ENCODE peak calls at places on chromosomes 3 and 15, in six cellular contexts. One of them, this sample, is unnamed. For H3K27me3 and H3K4me1, the result is how much of the 10 kb centered on the place peaks cover.

GRCh38 chr3:115989927-115990326 is 366.6 kb downstream of the GAP43 start:
- DNase-seq in psoas muscle: no peak
- DNase-seq in PC-3: no peak
- DNase-seq in transverse colon: no peak
- DNase-seq in HCT116: no peak
- DNase-seq in cardiac muscle cell: no peak
- DNase-seq in this sample: no peak

GRCh38 chr3:39099738-39100499 is 7.5 kb downstream of the GORASP1 start:
- DNase-seq in cardiac muscle cell: no peak
- DNase-seq in HCT116: no peak
- DNase-seq in transverse colon: no peak
- DNase-seq in PC-3: no peak
- DNase-seq in psoas muscle: no peak
- DNase-seq in this sample: no peak

GRCh38 chr15:65318870-65319356 is 14.4 kb downstream of the RNU5B-1 start:
- DNase-seq in cardiac muscle cell: peak
- DNase-seq in PC-3: peak
- DNase-seq in HCT116: peak
- DNase-seq in psoas muscle: peak
- DNase-seq in transverse colon: peak
- DNase-seq in this sample: peak

GRCh38 chr15:86663304-86663703 is 583.6 kb downstream of the AGBL1 start:
- DNase-seq in transverse colon: no peak
- DNase-seq in HCT116: no peak
- DNase-seq in cardiac muscle cell: no peak
- DNase-seq in psoas muscle: no peak
- DNase-seq in PC-3: no peak
- DNase-seq in this sample: no peak

GRCh38 chr15:41545218-41545617 is 1.2 kb upstream of the RPAP1 start:
- DNase-seq in cardiac muscle cell: no peak
- DNase-seq in PC-3: no peak
- DNase-seq in HCT116: no peak
- DNase-seq in transverse colon: no peak
- DNase-seq in psoas muscle: peak
- DNase-seq in this sample: no peak

GRCh38 chr3:157064402-157064801 is 95.5 kb downstream of the CCNL1 start:
- DNase-seq in HCT116: no peak
- DNase-seq in cardiac muscle cell: no peak
- DNase-seq in transverse colon: peak
- DNase-seq in psoas muscle: no peak
- DNase-seq in PC-3: no peak
- DNase-seq in this sample: peak

GRCh38 chr15:85752591-85752990 is 42.1 kb downstream of the KLHL25 start:
- DNase-seq in psoas muscle: peak
- DNase-seq in transverse colon: no peak
- DNase-seq in HCT116: no peak
- DNase-seq in cardiac muscle cell: no peak
- DNase-seq in PC-3: peak
- DNase-seq in this sample: no peak

GRCh38 chr15:25931846-25932245 is 68.7 kb upstream of the ATP10A start:
- DNase-seq in PC-3: no peak
- DNase-seq in transverse colon: no peak
- DNase-seq in HCT116: no peak
- DNase-seq in cardiac muscle cell: no peak
- DNase-seq in psoas muscle: no peak
- DNase-seq in this sample: no peak

GRCh38 chr3:137709011-137709601 is 55.0 kb upstream of the SOX14 start:
- DNase-seq in PC-3: peak
- DNase-seq in psoas muscle: no peak
- DNase-seq in transverse colon: no peak
- DNase-seq in cardiac muscle cell: no peak
- DNase-seq in HCT116: peak
- DNase-seq in this sample: peak

GRCh38 chr3:98807011-98807410 is 43.9 kb downstream of the ST3GAL6 start:
- DNase-seq in PC-3: peak
- DNase-seq in HCT116: no peak
- DNase-seq in transverse colon: no peak
- DNase-seq in psoas muscle: no peak
- DNase-seq in cardiac muscle cell: peak
- DNase-seq in this sample: no peak

GRCh38 chr15:40930430-40931299 is 1.5 kb downstream of the DLL4 start:
- DNase-seq in cardiac muscle cell: peak
- DNase-seq in HCT116: peak
- DNase-seq in PC-3: peak
- DNase-seq in transverse colon: peak
- DNase-seq in psoas muscle: peak
- DNase-seq in this sample: no peak

GRCh38 chr15:73226064-73226463 is 142.7 kb downstream of the HCN4 start:
- DNase-seq in transverse colon: no peak
- DNase-seq in HCT116: no peak
- DNase-seq in cardiac muscle cell: peak
- DNase-seq in PC-3: no peak
- DNase-seq in psoas muscle: no peak
- DNase-seq in this sample: no peak

GRCh38 chr3:130843441-130843840 is 50.4 kb upstream of the ATP2C1 start:
- DNase-seq in psoas muscle: peak
- DNase-seq in transverse colon: no peak
- DNase-seq in HCT116: no peak
- DNase-seq in cardiac muscle cell: no peak
- DNase-seq in PC-3: no peak
- DNase-seq in this sample: no peak

GRCh38 chr3:39781632-39782031 is 27.8 kb upstream of the MYRIP start:
- DNase-seq in transverse colon: no peak
- DNase-seq in HCT116: no peak
- DNase-seq in psoas muscle: no peak
- DNase-seq in cardiac muscle cell: no peak
- DNase-seq in PC-3: no peak
- DNase-seq in this sample: no peak

GRCh38 chr15:63079938-63080626 is 37.5 kb downstream of the TPM1 start:
- DNase-seq in PC-3: peak
- DNase-seq in cardiac muscle cell: no peak
- DNase-seq in psoas muscle: peak
- DNase-seq in HCT116: peak
- DNase-seq in transverse colon: no peak
- DNase-seq in this sample: no peak

GRCh38 chr3:182404031-182404430 is 389.3 kb upstream of the ATP11B start:
- DNase-seq in transverse colon: no peak
- DNase-seq in PC-3: no peak
- DNase-seq in psoas muscle: no peak
- DNase-seq in HCT116: no peak
- DNase-seq in cardiac muscle cell: no peak
- DNase-seq in this sample: no peak

GRCh38 chr3:32510075-32510724 is 7.5 kb upstream of the CMTM6 start:
- DNase-seq in transverse colon: peak
- DNase-seq in PC-3: peak
- DNase-seq in HCT116: peak
- DNase-seq in cardiac muscle cell: peak
- DNase-seq in psoas muscle: no peak
- DNase-seq in this sample: peak

GRCh38 chr15:55661431-55661830 is 73.3 kb upstream of the PYGO1 start:
- DNase-seq in psoas muscle: no peak
- DNase-seq in HCT116: no peak
- DNase-seq in PC-3: no peak
- DNase-seq in cardiac muscle cell: peak
- DNase-seq in transverse colon: no peak
- DNase-seq in this sample: peak

GRCh38 chr3:73625124-73625665 is 454 bp upstream of the PDZRN3 start:
- DNase-seq in cardiac muscle cell: peak
- DNase-seq in psoas muscle: peak
- DNase-seq in HCT116: no peak
- DNase-seq in transverse colon: no peak
- DNase-seq in PC-3: no peak
- DNase-seq in this sample: no peak

GRCh38 chr15:77818484-77819270 is 186.0 kb upstream of the LINGO1 start:
- DNase-seq in psoas muscle: no peak
- DNase-seq in transverse colon: no peak
- DNase-seq in PC-3: no peak
- DNase-seq in HCT116: no peak
- DNase-seq in cardiac muscle cell: no peak
- DNase-seq in this sample: no peak

GRCh38 chr3:4524423-4524769 is 31.2 kb downstream of the ITPR1 start:
- DNase-seq in PC-3: peak
- DNase-seq in cardiac muscle cell: peak
- DNase-seq in HCT116: no peak
- DNase-seq in transverse colon: no peak
- DNase-seq in psoas muscle: no peak
- DNase-seq in this sample: no peak

GRCh38 chr15:65044724-65045481 is at the start of gene SLC51B:
- DNase-seq in transverse colon: peak
- DNase-seq in HCT116: no peak
- DNase-seq in psoas muscle: no peak
- DNase-seq in PC-3: no peak
- DNase-seq in cardiac muscle cell: no peak
- DNase-seq in this sample: no peak

GRCh38 chr15:90889736-90890456 is 5.6 kb downstream of the FES start:
- DNase-seq in PC-3: no peak
- DNase-seq in HCT116: no peak
- DNase-seq in cardiac muscle cell: no peak
- DNase-seq in transverse colon: no peak
- DNase-seq in psoas muscle: no peak
- DNase-seq in this sample: no peak

GRCh38 chr15:34664418-34664817 is 81.0 kb upstream of the GOLGA8B start:
- DNase-seq in transverse colon: no peak
- DNase-seq in HCT116: no peak
- DNase-seq in cardiac muscle cell: no peak
- DNase-seq in PC-3: no peak
- DNase-seq in psoas muscle: no peak
- DNase-seq in this sample: no peak
- H3K27me3 ChIP-seq in transverse colon: under half
- H3K27me3 ChIP-seq in HCT116: half or more
- H3K27me3 ChIP-seq in cardiac muscle cell: under half
- H3K27me3 ChIP-seq in PC-3: half or more
- H3K27me3 ChIP-seq in psoas muscle: under half
- H3K27me3 ChIP-seq in this sample: under half

GRCh38 chr15:66730168-66731014 is 28.4 kb downstream of the SMAD6 start:
- DNase-seq in HCT116: no peak
- DNase-seq in transverse colon: no peak
- DNase-seq in psoas muscle: no peak
- DNase-seq in cardiac muscle cell: no peak
- DNase-seq in PC-3: peak
- DNase-seq in this sample: no peak
- H3K4me3 ChIP-seq in HCT116: no peak
- H3K4me3 ChIP-seq in transverse colon: no peak
- H3K4me3 ChIP-seq in psoas muscle: no peak
- H3K4me3 ChIP-seq in cardiac muscle cell: no peak
- H3K4me3 ChIP-seq in PC-3: no peak
- H3K4me3 ChIP-seq in this sample: no peak

GRCh38 chr3:101835676-101836075 is 13.6 kb upstream of the NFKBIZ start:
- DNase-seq in PC-3: no peak
- DNase-seq in cardiac muscle cell: no peak
- DNase-seq in transverse colon: no peak
- DNase-seq in psoas muscle: no peak
- DNase-seq in HCT116: no peak
- DNase-seq in this sample: no peak
- H3K4me1 ChIP-seq in PC-3: under half
- H3K4me1 ChIP-seq in cardiac muscle cell: under half
- H3K4me1 ChIP-seq in transverse colon: under half
- H3K4me1 ChIP-seq in psoas muscle: under half
- H3K4me1 ChIP-seq in HCT116: under half
- H3K4me1 ChIP-seq in this sample: under half

GRCh38 chr3:184895350-184895749 is 83.4 kb downstream of the VPS8 start:
- DNase-seq in PC-3: no peak
- DNase-seq in HCT116: no peak
- DNase-seq in transverse colon: no peak
- DNase-seq in psoas muscle: no peak
- DNase-seq in cardiac muscle cell: no peak
- DNase-seq in this sample: no peak
- H3K27me3 ChIP-seq in PC-3: under half
- H3K27me3 ChIP-seq in HCT116: under half
- H3K27me3 ChIP-seq in transverse colon: under half
- H3K27me3 ChIP-seq in psoas muscle: under half
- H3K27me3 ChIP-seq in cardiac muscle cell: under half
- H3K27me3 ChIP-seq in this sample: under half

GRCh38 chr3:37761583-37761982 is 100.1 kb upstream of the CTDSPL start:
- DNase-seq in cardiac muscle cell: no peak
- DNase-seq in transverse colon: no peak
- DNase-seq in psoas muscle: no peak
- DNase-seq in PC-3: no peak
- DNase-seq in HCT116: no peak
- DNase-seq in this sample: no peak
- H3K4me3 ChIP-seq in cardiac muscle cell: no peak
- H3K4me3 ChIP-seq in transverse colon: no peak
- H3K4me3 ChIP-seq in psoas muscle: no peak
- H3K4me3 ChIP-seq in PC-3: no peak
- H3K4me3 ChIP-seq in HCT116: no peak
- H3K4me3 ChIP-seq in this sample: no peak

GRCh38 chr3:47134311-47134710 is 29.6 kb downstream of the SETD2 start:
- DNase-seq in psoas muscle: no peak
- DNase-seq in HCT116: no peak
- DNase-seq in cardiac muscle cell: no peak
- DNase-seq in PC-3: no peak
- DNase-seq in transverse colon: no peak
- DNase-seq in this sample: no peak

GRCh38 chr3:47128110-47128509 is 35.8 kb downstream of the SETD2 start:
- DNase-seq in PC-3: no peak
- DNase-seq in psoas muscle: no peak
- DNase-seq in HCT116: no peak
- DNase-seq in transverse colon: no peak
- DNase-seq in cardiac muscle cell: no peak
- DNase-seq in this sample: no peak

GRCh38 chr3:47133641-47134040 is 30.3 kb downstream of the SETD2 start:
- DNase-seq in psoas muscle: no peak
- DNase-seq in PC-3: no peak
- DNase-seq in HCT116: no peak
- DNase-seq in transverse colon: no peak
- DNase-seq in cardiac muscle cell: no peak
- DNase-seq in this sample: no peak

DNA sequence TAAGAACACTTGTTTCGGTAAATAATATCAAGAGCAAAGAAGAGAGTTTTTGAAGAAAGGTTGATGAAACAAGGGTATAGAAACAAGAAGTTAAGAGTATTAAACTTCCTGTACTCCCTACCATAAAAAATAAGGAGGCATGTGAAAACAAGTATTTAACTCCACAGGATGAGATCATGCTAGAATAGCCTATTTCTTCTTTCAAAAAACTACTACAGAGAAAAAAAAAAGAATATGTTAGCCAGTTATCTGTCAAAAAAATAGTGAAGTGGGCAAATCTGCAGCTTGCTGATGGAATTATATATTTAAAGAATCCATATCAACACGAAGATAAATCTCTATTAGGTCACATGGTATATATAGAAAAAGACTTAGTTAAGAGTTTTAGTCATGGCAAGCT is 33.4 kb downstream of the SETD2 start:
- DNase-seq in cardiac muscle cell: no peak
- DNase-seq in transverse colon: no peak
- DNase-seq in HCT116: no peak
- DNase-seq in PC-3: no peak
- DNase-seq in psoas muscle: no peak
- DNase-seq in this sample: no peak
- H3K4me1 ChIP-seq in cardiac muscle cell: under half
- H3K4me1 ChIP-seq in transverse colon: under half
- H3K4me1 ChIP-seq in HCT116: under half
- H3K4me1 ChIP-seq in PC-3: under half
- H3K4me1 ChIP-seq in psoas muscle: under half
- H3K4me1 ChIP-seq in this sample: under half

GRCh38 chr3:133717424-133717823 is 28.8 kb upstream of the TF start:
- DNase-seq in HCT116: no peak
- DNase-seq in PC-3: no peak
- DNase-seq in transverse colon: no peak
- DNase-seq in cardiac muscle cell: no peak
- DNase-seq in psoas muscle: no peak
- DNase-seq in this sample: no peak
- H3K27me3 ChIP-seq in HCT116: under half
- H3K27me3 ChIP-seq in PC-3: under half
- H3K27me3 ChIP-seq in transverse colon: under half
- H3K27me3 ChIP-seq in cardiac muscle cell: under half
- H3K27me3 ChIP-seq in psoas muscle: under half
- H3K27me3 ChIP-seq in this sample: under half

GRCh38 chr3:184583345-184584000 is 21.9 kb downstream of the EPHB3 start:
- DNase-seq in PC-3: no peak
- DNase-seq in psoas muscle: peak
- DNase-seq in HCT116: no peak
- DNase-seq in transverse colon: no peak
- DNase-seq in cardiac muscle cell: no peak
- DNase-seq in this sample: no peak
- H3K4me3 ChIP-seq in PC-3: no peak
- H3K4me3 ChIP-seq in psoas muscle: peak
- H3K4me3 ChIP-seq in HCT116: no peak
- H3K4me3 ChIP-seq in transverse colon: peak
- H3K4me3 ChIP-seq in cardiac muscle cell: peak
- H3K4me3 ChIP-seq in this sample: no peak